ENCODE peak calls at places on chromosomes 3 and 15, in four cellular contexts. Q, J, C and T are unnamed samples.

GRCh38 chr3:130425484-130425883 is 80.0 kb downstream of the COL6A5 start:
- DNase-seq in Q (no peak), J (no peak), C (no peak), T (no peak)

GRCh38 chr3:36591959-36592358 is 172.4 kb downstream of the DCLK3 start:
- DNase-seq in J (no peak), C (no peak), Q (no peak), T (no peak)

GRCh38 chr15:57544840-57545239 is 46.9 kb upstream of the MYZAP start:
- DNase-seq in Q (no peak), C (no peak), J (no peak), T (no peak)

GRCh38 chr3:181711325-181712135 is at the start of gene SOX2:
- DNase-seq in J (no peak), Q (no peak), C (peak), T (no peak)

GRCh38 chr3:171058058-171058457 is 31.5 kb upstream of the SLC2A2 start:
- DNase-seq in C (no peak), J (no peak), Q (no peak), T (no peak)

GRCh38 chr3:47282424-47283192 is at the start of the genes KIF9 and KLHL18:
- DNase-seq in Q (peak), J (peak), C (peak), T (peak)

GRCh38 chr3:107630779-107631178 is 108.0 kb downstream of the BBX start:
- DNase-seq in Q (no peak), J (no peak), C (no peak), T (no peak)

GRCh38 chr3:100954990-100955389 is 38.2 kb downstream of the ABI3BP start:
- DNase-seq in J (no peak), Q (no peak), C (peak), T (no peak)

GRCh38 chr15:65099336-65099735 is 15.7 kb downstream of the UBAP1L start:
- DNase-seq in C (no peak), Q (peak), J (no peak), T (no peak)

GRCh38 chr15:53457479-53457878 is 302.0 kb downstream of the WDR72 start:
- DNase-seq in Q (no peak), C (no peak), J (no peak), T (no peak)

GRCh38 chr3:4043867-4044575 is 244.8 kb downstream of the LRRN1 start:
- DNase-seq in J (no peak), Q (no peak), C (no peak), T (no peak)

DNA sequence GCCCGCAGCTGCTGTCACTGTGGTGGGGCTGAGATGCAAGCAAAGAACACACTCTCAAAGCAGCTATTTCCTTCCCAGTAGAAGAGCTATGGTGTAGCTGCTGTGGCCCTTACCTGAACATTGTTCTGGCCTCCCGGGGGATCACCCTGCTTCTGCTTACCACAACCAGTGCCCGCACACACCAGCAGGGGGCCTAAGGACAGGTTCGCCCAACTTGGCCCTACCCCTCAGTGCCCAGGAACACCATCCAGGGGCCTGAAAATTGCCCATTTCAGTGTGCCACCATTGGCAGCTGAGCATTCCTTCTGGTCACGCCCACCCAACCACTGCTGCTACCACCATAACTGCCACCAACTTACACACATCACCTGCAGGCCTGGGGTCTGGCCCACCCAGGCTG is 113.0 kb downstream of the TP63 start:
- DNase-seq in J (no peak), C (no peak), Q (no peak), T (no peak)
- TF ChIP-seq CTCF in J (no peak), C (no peak), Q (no peak), T (no peak)

GRCh38 chr3:71752911-71753715 is 542 bp upstream of the GPR27 start:
- DNase-seq in Q (no peak), C (no peak), J (no peak), T (no peak)

GRCh38 chr3:71759401-71759800 is 5.7 kb downstream of the GPR27 start:
- DNase-seq in C (no peak), Q (no peak), J (no peak), T (no peak)

GRCh38 chr3:71754610-71755253 is 1.1 kb downstream of the GPR27 start:
- DNase-seq in J (no peak), Q (no peak), C (no peak), T (no peak)

GRCh38 chr3:71751602-71752001 is 2.1 kb upstream of the GPR27 start:
- DNase-seq in Q (no peak), J (no peak), C (no peak), T (no peak)

GRCh38 chr3:71753716-71754609 is at the start of gene GPR27:
- DNase-seq in Q (no peak), J (no peak), C (no peak), T (no peak)
- H3K4me3 ChIP-seq in Q (no peak), J (peak), C (peak), T (no peak)

GRCh38 chr15:85324202-85324601 is 56.2 kb upstream of the AKAP13 start:
- DNase-seq in Q (no peak), J (no peak), C (no peak), T (no peak)
- TF ChIP-seq CTCF in Q (no peak), J (no peak), C (no peak), T (no peak)

GRCh38 chr15:25056484-25057429 is 102.0 kb downstream of the SNRPN start:
- DNase-seq in J (no peak), Q (peak), C (no peak), T (no peak)

GRCh38 chr15:25054943-25055342 is 100.2 kb downstream of the SNRPN start:
- DNase-seq in Q (no peak), C (no peak), J (no peak), T (no peak)

GRCh38 chr15:25057574-25057973 is 102.8 kb downstream of the SNRPN start:
- DNase-seq in Q (peak), C (no peak), J (no peak), T (no peak)

GRCh38 chr15:25054329-25054728 is 99.5 kb downstream of the SNRPN start:
- DNase-seq in J (no peak), C (no peak), Q (no peak), T (no peak)

GRCh38 chr15:25055356-25056068 is 100.7 kb downstream of the SNRPN start:
- DNase-seq in C (no peak), J (no peak), Q (peak), T (no peak)
- H3K4me3 ChIP-seq in C (no peak), J (no peak), Q (no peak), T (no peak)

GRCh38 chr3:195188530-195188917 is 82.4 kb downstream of the XXYLT1 start:
- DNase-seq in Q (no peak), J (no peak), C (no peak), T (no peak)
- TF ChIP-seq CTCF in Q (no peak), J (no peak), C (no peak), T (no peak)

GRCh38 chr3:13879946-13880810 is at the start of gene WNT7A:
- DNase-seq in C (no peak), Q (no peak), J (no peak), T (no peak)
- H3K4me3 ChIP-seq in C (no peak), Q (no peak), J (peak), T (no peak)

DNA sequence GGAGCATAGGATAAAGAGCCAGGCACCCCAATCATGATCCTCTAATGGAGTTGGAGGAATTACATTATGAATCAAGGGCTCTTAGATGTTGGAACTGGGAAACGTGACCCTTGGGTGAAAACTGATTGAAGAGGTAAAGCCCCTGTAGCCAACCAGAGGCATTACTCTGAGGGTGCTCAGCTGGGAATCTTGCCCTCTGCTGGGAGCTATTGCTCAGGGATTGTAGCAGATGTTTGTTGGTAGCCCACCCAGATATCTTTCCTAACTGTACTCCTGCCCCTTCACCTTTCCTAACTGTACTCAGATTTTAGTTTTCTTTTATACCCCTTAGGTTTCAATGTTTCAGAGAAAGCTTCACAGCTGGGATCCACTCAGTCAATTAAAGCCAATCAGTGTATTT is 74.2 kb downstream of the RARB start:
- DNase-seq in C (no peak), Q (no peak), J (no peak), T (no peak)
- TF ChIP-seq CTCF in C (no peak), Q (no peak), J (no peak), T (no peak)

DNA sequence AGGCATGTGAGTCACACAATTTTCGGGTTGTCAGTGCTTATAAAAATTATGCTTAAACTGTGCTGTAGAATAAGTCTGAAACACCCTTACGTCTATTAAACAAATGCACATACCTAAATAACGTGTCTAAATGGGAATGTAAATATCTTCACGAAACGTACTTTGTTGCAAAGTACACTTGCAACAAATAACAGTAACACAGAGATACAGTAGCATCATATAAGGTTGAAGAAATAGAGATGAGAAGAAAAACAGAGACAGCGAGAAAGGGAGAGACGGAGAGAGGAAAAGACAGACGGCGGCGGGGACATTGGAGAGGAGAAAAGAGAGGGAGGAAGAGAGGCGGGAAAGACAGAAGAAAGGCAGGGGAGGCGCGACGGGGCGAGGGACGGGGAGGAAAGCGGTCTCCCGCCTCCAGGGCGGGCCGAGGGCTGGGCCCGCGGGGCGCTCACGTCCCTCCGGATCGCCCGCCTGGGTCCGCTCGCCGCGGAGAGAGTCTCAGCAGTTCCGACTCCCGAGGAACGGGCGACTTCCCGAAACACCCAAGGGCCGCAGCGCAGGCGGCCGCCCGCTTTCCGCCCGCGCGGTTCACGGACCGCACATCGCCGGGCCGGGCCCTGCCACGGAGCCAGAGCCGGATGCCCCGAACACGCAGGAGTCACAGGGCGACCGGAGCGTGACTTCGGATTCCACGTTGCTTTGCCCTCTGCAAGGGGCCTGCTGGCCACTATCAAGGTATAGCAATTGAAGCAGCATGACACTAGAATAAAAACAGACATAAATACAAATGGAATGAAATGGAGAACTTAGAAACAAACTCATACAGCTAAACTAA is 153.4 kb downstream of the LMLN start:
- DNase-seq in J (no peak), Q (no peak), C (no peak), T (no peak)
- H3K4me3 ChIP-seq in J (no peak), Q (no peak), C (no peak), T (no peak)

GRCh38 chr15:72380743-72381142 is 4.9 kb upstream of the HEXA start:
- DNase-seq in Q (no peak), C (no peak), J (no peak), T (no peak)
- TF ChIP-seq CTCF in Q (no peak), C (no peak), J (no peak), T (no peak)

DNA sequence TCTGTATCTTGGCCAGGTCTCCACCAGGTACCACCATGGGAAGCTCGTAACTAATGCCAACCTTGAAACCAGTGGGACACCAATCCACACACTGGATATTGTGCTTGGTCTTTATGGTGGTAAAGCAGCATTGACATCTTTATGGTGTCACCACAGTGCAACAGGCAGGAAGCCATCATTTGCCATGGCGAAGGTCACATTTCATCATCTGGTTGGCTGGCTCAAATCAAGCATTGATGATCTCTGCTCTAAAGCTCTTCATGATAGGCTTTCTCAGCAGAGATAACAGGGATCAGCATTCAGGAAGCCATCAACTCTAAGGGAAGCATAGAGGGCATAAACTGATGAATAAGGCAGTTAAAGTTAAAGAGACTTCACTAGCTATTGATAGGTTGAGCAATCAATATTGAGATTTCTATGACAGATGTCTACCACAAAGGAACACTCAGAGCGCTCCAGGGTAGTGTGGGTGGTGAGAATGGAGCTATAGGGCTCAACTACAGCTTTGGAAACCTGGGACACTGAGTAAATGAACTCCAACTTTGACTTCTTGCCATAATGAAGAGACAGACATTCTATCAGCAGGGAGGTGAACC is 54.1 kb upstream of the ACTC1 start:
- DNase-seq in Q (no peak), C (no peak), J (no peak), T (no peak)
- H3K4me3 ChIP-seq in Q (no peak), C (no peak), J (no peak), T (no peak)